ENCODE peak calls at places on chromosomes 1 and 21, in five cellular contexts. I, V, N, T and X are unnamed samples.

GRCh38 chr21:46543306-46543705 is 61.6 kb downstream of the S100B start:
- DNase-seq in I (no peak), V (no peak), N (no peak), T (no peak), X (no peak)

GRCh38 chr1:3227372-3227704 is 158.3 kb downstream of the PRDM16 start:
- DNase-seq in I (no peak), V (no peak), N (no peak), T (no peak), X (no peak)

GRCh38 chr1:206575165-206575893 is 36.9 kb downstream of the EIF2D start:
- DNase-seq in I (peak; percentile 44), V (no peak), N (peak; percentile 73), T (peak; percentile 75), X (no peak)

GRCh38 chr1:235648954-235649721 is 446 bp downstream of the GNG4 start:
- DNase-seq in I (peak; percentile 34), V (peak; percentile 48), N (no peak), T (peak; percentile 28), X (peak; percentile 49)

GRCh38 chr1:21868941-21869454 is 56.9 kb downstream of the LDLRAD2 start:
- DNase-seq in I (no peak), V (no peak), N (no peak), T (no peak), X (peak; percentile 11)

GRCh38 chr1:179031855-179032513 is 6.3 kb downstream of the FAM20B start:
- DNase-seq in I (no peak), V (no peak), N (no peak), T (no peak), X (no peak)

GRCh38 chr21:28410264-28410663 is 582.4 kb downstream of the LTN1 start:
- DNase-seq in I (no peak), V (no peak), N (no peak), T (no peak), X (no peak)

GRCh38 chr1:92244376-92244775 is 26.7 kb downstream of the C1orf146 start:
- DNase-seq in I (no peak), V (no peak), N (no peak), T (no peak), X (no peak)